ENCODE peak calls at places on chromosomes 3 and 15, in four cellular contexts. I, R, T and Z are unnamed samples.

GRCh38 chr3:93969443-93969842 is 4.3 kb downstream of the PROS1 start:
- DNase-seq in R (no peak), I (peak; percentile 48), T (no peak), Z (no peak)

GRCh38 chr3:68207327-68207726 is 552.9 kb upstream of the SUCLG2 start:
- DNase-seq in T (no peak), I (no peak), R (no peak), Z (no peak)

GRCh38 chr3:172582712-172583111 is 59.5 kb upstream of the TNFSF10 start:
- DNase-seq in R (no peak), T (no peak), I (no peak), Z (no peak)

GRCh38 chr15:53288542-53288941 is 470.9 kb downstream of the WDR72 start:
- DNase-seq in R (no peak), T (no peak), I (no peak), Z (no peak)

GRCh38 chr3:27114684-27115083 is 254.5 kb downstream of the NEK10 start:
- DNase-seq in R (peak; percentile 60), I (no peak), T (no peak), Z (no peak)

GRCh38 chr3:157549498-157549897 is 46.3 kb upstream of the VEPH1 start:
- DNase-seq in T (no peak), I (no peak), R (no peak), Z (no peak)

GRCh38 chr3:116254535-116254934 is 190.8 kb downstream of the LSAMP start:
- DNase-seq in I (no peak), R (no peak), T (no peak), Z (no peak)

GRCh38 chr3:4899654-4900236 is 79.5 kb upstream of the BHLHE40 start:
- DNase-seq in I (no peak), T (no peak), R (no peak), Z (no peak)

GRCh38 chr3:46866720-46867549 is 3.7 kb upstream of the MYL3 start:
- DNase-seq in R (peak; percentile 39), T (no peak), I (peak; percentile 80), Z (peak; percentile 75)

GRCh38 chr3:140822381-140823047 is 119.1 kb upstream of the SLC25A36 start:
- DNase-seq in T (no peak), I (no peak), R (peak; percentile 27), Z (no peak)

GRCh38 chr3:34995771-34996430 is 643.4 kb upstream of the ARPP21 start:
- DNase-seq in T (no peak), R (no peak), I (no peak), Z (no peak)

GRCh38 chr3:89405145-89405544 is 297.7 kb downstream of the EPHA3 start:
- DNase-seq in T (no peak), I (no peak), R (no peak), Z (no peak)

GRCh38 chr3:120682095-120682681 is at the start of gene HGD:
- DNase-seq in T (no peak), R (peak; percentile 97), I (no peak), Z (no peak)

GRCh38 chr3:75295013-75295412 is 369.1 kb upstream of the FRG2C start:
- DNase-seq in I (no peak), R (no peak), T (no peak), Z (no peak)

GRCh38 chr15:77771616-77772015 is 138.9 kb upstream of the LINGO1 start:
- DNase-seq in R (no peak), I (no peak), T (no peak), Z (no peak)

GRCh38 chr3:2771711-2772110 is 338.5 kb downstream of the IL5RA start:
- DNase-seq in I (no peak), T (no peak), R (no peak), Z (no peak)

GRCh38 chr3:138845771-138846173 is 11.0 kb upstream of the PIK3CB start:
- DNase-seq in T (no peak), I (no peak), R (peak; percentile 64), Z (no peak)

GRCh38 chr15:92071030-92071644 is 217.6 kb downstream of the SLCO3A1 start:
- DNase-seq in T (no peak), R (no peak), I (no peak), Z (no peak)

GRCh38 chr3:188824596-188824995 is 347.2 kb upstream of the TPRG1 start:
- DNase-seq in I (no peak), R (no peak), T (no peak), Z (no peak)

GRCh38 chr15:74343797-74344127 is 23.7 kb downstream of the CYP11A1 start:
- DNase-seq in R (no peak), T (no peak), I (no peak), Z (no peak)

GRCh38 chr3:43073836-43074220 is 32.1 kb downstream of the POMGNT2 start:
- DNase-seq in T (no peak), R (no peak), I (no peak), Z (no peak)

GRCh38 chr3:152444029-152444641 is 175.4 kb downstream of the MBNL1 start:
- DNase-seq in I (peak; percentile 48), R (peak; percentile 42), T (peak; percentile 33), Z (peak; percentile 23)

GRCh38 chr3:179676081-179676480 is 23.2 kb downstream of the USP13 start:
- DNase-seq in T (no peak), I (no peak), R (no peak), Z (no peak)

GRCh38 chr15:61641645-61642044 is 412.5 kb upstream of the RORA start:
- DNase-seq in R (no peak), I (no peak), T (no peak), Z (no peak)

GRCh38 chr3:77158701-77159100 is 118.8 kb downstream of the ROBO2 start:
- DNase-seq in T (no peak), R (no peak), I (peak; percentile 18), Z (no peak)

DNA sequence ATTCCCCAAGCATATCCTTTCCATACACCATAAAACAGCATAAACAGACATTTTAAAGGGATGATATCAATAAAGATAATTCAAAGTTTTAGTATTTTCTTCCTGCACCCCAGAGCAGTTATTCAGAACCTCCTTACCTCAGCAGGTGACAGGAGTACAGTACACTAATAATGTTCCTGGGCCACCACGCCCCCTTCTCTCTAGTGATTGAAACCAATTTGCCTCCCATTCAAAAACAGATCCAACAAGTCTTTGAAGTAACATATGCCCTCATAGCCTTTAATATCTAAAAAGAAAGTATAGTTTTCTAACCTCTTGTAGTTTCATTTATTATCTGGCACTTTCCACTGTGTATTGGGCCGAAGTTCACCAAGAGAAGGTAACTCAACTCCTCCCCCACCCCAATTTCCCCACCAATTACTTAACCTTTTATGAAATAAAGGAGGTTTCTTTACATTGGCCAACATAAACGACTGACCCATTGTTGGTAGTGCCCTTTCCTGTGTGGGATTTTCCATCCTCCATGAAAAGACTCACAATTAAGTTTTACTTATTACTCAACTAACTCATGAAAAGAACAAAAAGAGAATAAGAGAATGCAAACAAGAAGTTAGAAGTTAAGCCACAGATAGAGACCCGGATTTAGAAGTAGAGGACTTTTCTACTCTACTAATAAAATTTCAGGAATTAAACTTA is 5.0 kb upstream of the ATP8B4 start:
- DNase-seq in T (no peak), R (no peak), I (no peak), Z (no peak)
- TF ChIP-seq TARDBP in T (no peak), R (no peak), I (no peak), Z (no peak)

GRCh38 chr3:79419222-79419621 is 348.6 kb downstream of the ROBO1 start:
- DNase-seq in I (no peak), T (no peak), R (no peak), Z (no peak)
- TF ChIP-seq TARDBP in I (no peak), T (no peak), R (no peak), Z (no peak)

GRCh38 chr3:127367593-127367992 is 79.7 kb upstream of the PRR20G start:
- DNase-seq in I (no peak), R (no peak), T (no peak), Z (no peak)

GRCh38 chr3:127368186-127369032 is 80.6 kb upstream of the PRR20G start:
- DNase-seq in R (no peak), I (no peak), T (no peak), Z (no peak)

GRCh38 chr3:127371338-127371737 is 83.5 kb upstream of the PRR20G start:
- DNase-seq in T (no peak), I (no peak), R (no peak), Z (no peak)

GRCh38 chr3:127370906-127371305 is 83.1 kb upstream of the PRR20G start:
- DNase-seq in T (no peak), R (no peak), I (no peak), Z (no peak)

GRCh38 chr3:127369356-127369935 is 81.6 kb upstream of the PRR20G start:
- DNase-seq in I (no peak), R (no peak), T (no peak), Z (no peak)
- TF ChIP-seq TARDBP in I (no peak), R (no peak), T (no peak), Z (no peak)

GRCh38 chr15:40105517-40106202 is 3.0 kb downstream of the BMF start:
- DNase-seq in I (no peak), R (no peak), T (no peak), Z (no peak)
- TF ChIP-seq TARDBP in I (no peak), R (no peak), T (peak; percentile 6), Z (no peak)

GRCh38 chr3:7695067-7695466 is 806.6 kb upstream of the LMCD1 start:
- DNase-seq in I (no peak), R (no peak), T (no peak), Z (no peak)

GRCh38 chr3:7697538-7697937 is 804.1 kb upstream of the LMCD1 start:
- DNase-seq in T (no peak), I (no peak), R (no peak), Z (no peak)

GRCh38 chr3:7693976-7694375 is 807.6 kb upstream of the LMCD1 start:
- DNase-seq in I (no peak), R (no peak), T (no peak), Z (no peak)
- TF ChIP-seq TARDBP in I (no peak), R (no peak), T (no peak), Z (no peak)

GRCh38 chr15:39670687-39671086 is 89.8 kb downstream of the THBS1 start:
- DNase-seq in T (no peak), I (no peak), R (no peak), Z (no peak)
- TF ChIP-seq TARDBP in T (no peak), I (no peak), R (no peak), Z (no peak)